ENCODE peak calls at places on chromosomes 5 and 9, in five cellular contexts. D is Peyer's patch; K is central memory CD4-positive, alpha-beta T cell; B is HEK293T; N is GM12878. V is an unnamed sample.

GRCh38 chr5:155087036-155087435 is 73.5 kb downstream of the KIF4B start:
- DNase-seq in D (no peak), K (no peak), B (no peak), N (no peak), V (no peak)

GRCh38 chr9:72467766-72468738 is 53.4 kb upstream of the TMC1 start:
- DNase-seq in D (no peak), K (no peak), B (no peak), N (no peak), V (no peak)

GRCh38 chr9:69357854-69358220 is 32.8 kb downstream of the ENTREP1 start:
- DNase-seq in D (no peak), K (no peak), B (no peak), N (no peak), V (no peak)

GRCh38 chr9:117957267-117957666 is 253.1 kb downstream of the TLR4 start:
- DNase-seq in D (no peak), K (no peak), B (no peak), N (no peak), V (no peak)

GRCh38 chr9:126375386-126375785 is 48.8 kb downstream of the MVB12B start:
- DNase-seq in D (no peak), K (no peak), B (no peak), N (no peak), V (no peak)

GRCh38 chr9:87546704-87547103 is 49.0 kb downstream of the DAPK1 start:
- DNase-seq in D (no peak), K (no peak), B (no peak), N (no peak), V (no peak)

GRCh38 chr5:95252801-95253200 is 32.1 kb downstream of the MCTP1 start:
- DNase-seq in D (no peak), K (no peak), B (no peak), N (no peak), V (no peak)

GRCh38 chr9:126857261-126857960 is 3.0 kb upstream of the ZBTB34 start:
- DNase-seq in D (no peak), K (no peak), B (no peak), N (no peak), V (no peak)

GRCh38 chr9:101840694-101841188 is 102.3 kb upstream of the GRIN3A start:
- DNase-seq in D (no peak), K (no peak), B (no peak), N (no peak), V (no peak)

GRCh38 chr9:91758491-91758981 is 191.5 kb downstream of the ROR2 start:
- DNase-seq in D (peak), K (peak), B (peak), N (peak), V (peak)

GRCh38 chr9:27847380-27847779 is 274.1 kb upstream of the C9orf72 start:
- DNase-seq in D (no peak), K (no peak), B (no peak), N (no peak), V (no peak)

GRCh38 chr9:69122086-69122390 is 52.0 kb upstream of the TJP2 start:
- DNase-seq in D (peak), K (peak), B (peak), N (no peak), V (peak)

GRCh38 chr5:169300468-169301385 is at the start of gene SLIT3:
- DNase-seq in D (peak), K (no peak), B (peak), N (no peak), V (no peak)

GRCh38 chr5:471750-472058 is 28.7 kb downstream of the EXOC3 start:
- DNase-seq in D (no peak), K (no peak), B (no peak), N (no peak), V (no peak)

GRCh38 chr9:113636165-113636564 is 172.6 kb downstream of the RGS3 start:
- DNase-seq in D (peak), K (no peak), B (no peak), N (no peak), V (no peak)

GRCh38 chr5:141349917-141350619 is at the start of gene PCDHGB1:
- DNase-seq in D (no peak), K (no peak), B (peak), N (no peak), V (peak)

GRCh38 chr5:125198270-125198974 is 452.0 kb upstream of the ZNF608 start:
- DNase-seq in D (peak), K (no peak), B (peak), N (no peak), V (peak)

GRCh38 chr5:134577022-134577795 is 51.7 kb downstream of the JADE2 start:
- DNase-seq in D (no peak), K (no peak), B (no peak), N (no peak), V (no peak)

V was measured in NCI-H460.